ENCODE peak calls at places on chromosomes 12 and 14, in eight cellular contexts. D, C, Z, R, S, J, W and F are unnamed samples.

GRCh38 chr14:65103150-65103760 is 938 bp upstream of the MAX start:
- DNase-seq in C (no peak), J (peak), W (peak), S (peak), Z (peak), R (peak), D (no peak), F (peak)

GRCh38 chr12:124002021-124002640 is 29.1 kb downstream of the ZNF664 start:
- DNase-seq in C (no peak), J (no peak), R (no peak), S (no peak), D (no peak), W (no peak), Z (no peak), F (no peak)

GRCh38 chr12:8156845-8157244 is at the start of gene ZNF705A:
- DNase-seq in Z (no peak), W (no peak), D (no peak), S (no peak), C (no peak), J (no peak), R (peak), F (peak)

GRCh38 chr12:52363111-52363679 is 4.1 kb downstream of the KRT85 start:
- DNase-seq in W (no peak), D (no peak), Z (no peak), S (no peak), J (no peak), C (no peak), R (no peak), F (no peak)

GRCh38 chr12:94622475-94622874 is 27.9 kb downstream of the TMCC3 start:
- DNase-seq in J (no peak), W (no peak), R (peak), Z (no peak), D (no peak), C (no peak), S (no peak), F (no peak)

GRCh38 chr12:51809193-51809592 is 39.3 kb downstream of the FIGNL2 start:
- DNase-seq in S (no peak), D (no peak), W (no peak), R (no peak), C (no peak), J (no peak), Z (no peak), F (no peak)

GRCh38 chr12:4681732-4682131 is 32.8 kb downstream of the NDUFA9 start:
- DNase-seq in W (no peak), D (no peak), C (no peak), Z (no peak), R (no peak), S (no peak), J (no peak), F (no peak)

GRCh38 chr14:102592969-102593840 is 756 bp downstream of the RCOR1 start:
- DNase-seq in D (no peak), R (peak), W (peak), S (peak), C (peak), Z (peak), J (peak), F (peak)

GRCh38 chr14:98591161-98591560 is 680.8 kb downstream of the BCL11B start:
- DNase-seq in R (no peak), J (no peak), D (no peak), C (no peak), Z (no peak), W (no peak), S (no peak), F (no peak)

GRCh38 chr14:101535232-101535631 is 26.1 kb upstream of the DIO3 start:
- DNase-seq in C (no peak), W (no peak), R (no peak), Z (no peak), S (no peak), J (no peak), D (no peak), F (no peak)

GRCh38 chr12:24948452-24948815 is 467 bp downstream of the BCAT1 start:
- DNase-seq in C (no peak), Z (peak), D (peak), W (peak), J (no peak), S (no peak), R (peak), F (peak)

GRCh38 chr12:68918960-68919359 is 14.0 kb downstream of the CPM start:
- DNase-seq in D (no peak), Z (peak), S (no peak), J (no peak), R (no peak), W (no peak), C (no peak), F (no peak)

GRCh38 chr14:99560946-99561683 is 42.9 kb downstream of the CCDC85C start:
- DNase-seq in R (no peak), C (no peak), W (no peak), J (no peak), S (peak), Z (no peak), D (peak), F (peak)